ENCODE peak calls at places on chromosomes 16 and 17, in ten cellular contexts. One of them, this sample, is unnamed.
A peak's percentile ranks its signal among the peaks of the same experiment; 100 is the strongest.

GRCh38 chr17:18278867-18279266 is 18.4 kb downstream of the MIEF2 start:
- DNase-seq in AG09309: no peak
- DNase-seq in ovary: no peak
- DNase-seq in tibial nerve: no peak
- DNase-seq in upper lobe of left lung: no peak
- DNase-seq in HepG2: no peak
- DNase-seq in GM06990: no peak
- DNase-seq in neural progenitor cell: no peak
- DNase-seq in astrocyte of the spinal cord: no peak
- DNase-seq in CD8-positive, alpha-beta T cell: no peak
- DNase-seq in this sample: no peak

GRCh38 chr17:3514873-3515272 is 39.1 kb downstream of the ASPA start:
- DNase-seq in AG09309: no peak
- DNase-seq in ovary: no peak
- DNase-seq in tibial nerve: no peak
- DNase-seq in upper lobe of left lung: no peak
- DNase-seq in HepG2: no peak
- DNase-seq in GM06990: no peak
- DNase-seq in neural progenitor cell: no peak
- DNase-seq in astrocyte of the spinal cord: no peak
- DNase-seq in CD8-positive, alpha-beta T cell: no peak
- DNase-seq in this sample: no peak

GRCh38 chr17:15289285-15290185 is 24.4 kb upstream of the PMP22 start:
- DNase-seq in AG09309: peak; percentile 92
- DNase-seq in ovary: no peak
- DNase-seq in tibial nerve: no peak
- DNase-seq in upper lobe of left lung: no peak
- DNase-seq in HepG2: peak; percentile 25
- DNase-seq in GM06990: no peak
- DNase-seq in neural progenitor cell: no peak
- DNase-seq in astrocyte of the spinal cord: peak; percentile 71
- DNase-seq in CD8-positive, alpha-beta T cell: no peak
- DNase-seq in this sample: no peak

GRCh38 chr17:80783461-80783860 is 208.2 kb upstream of the CHMP6 start:
- DNase-seq in AG09309: no peak
- DNase-seq in ovary: no peak
- DNase-seq in tibial nerve: no peak
- DNase-seq in upper lobe of left lung: no peak
- DNase-seq in HepG2: no peak
- DNase-seq in GM06990: no peak
- DNase-seq in neural progenitor cell: no peak
- DNase-seq in astrocyte of the spinal cord: no peak
- DNase-seq in CD8-positive, alpha-beta T cell: no peak
- DNase-seq in this sample: no peak

GRCh38 chr16:30430428-30430970 is 669 bp upstream of the DCTPP1 start:
- DNase-seq in AG09309: no peak
- DNase-seq in ovary: peak; percentile 47
- DNase-seq in tibial nerve: no peak
- DNase-seq in upper lobe of left lung: no peak
- DNase-seq in HepG2: peak; percentile 77
- DNase-seq in GM06990: no peak
- DNase-seq in neural progenitor cell: no peak
- DNase-seq in astrocyte of the spinal cord: no peak
- DNase-seq in CD8-positive, alpha-beta T cell: no peak
- DNase-seq in this sample: no peak

GRCh38 chr17:51045616-51046526 is 74.8 kb downstream of the SPAG9 start:
- DNase-seq in AG09309: no peak
- DNase-seq in ovary: no peak
- DNase-seq in tibial nerve: no peak
- DNase-seq in upper lobe of left lung: no peak
- DNase-seq in HepG2: peak; percentile 67
- DNase-seq in GM06990: no peak
- DNase-seq in neural progenitor cell: peak; percentile 61
- DNase-seq in astrocyte of the spinal cord: peak; percentile 30
- DNase-seq in CD8-positive, alpha-beta T cell: no peak
- DNase-seq in this sample: no peak

GRCh38 chr17:57913576-57914273 is 41.5 kb downstream of the CUEDC1 start:
- DNase-seq in AG09309: no peak
- DNase-seq in ovary: no peak
- DNase-seq in tibial nerve: no peak
- DNase-seq in upper lobe of left lung: no peak
- DNase-seq in HepG2: no peak
- DNase-seq in GM06990: no peak
- DNase-seq in neural progenitor cell: no peak
- DNase-seq in astrocyte of the spinal cord: no peak
- DNase-seq in CD8-positive, alpha-beta T cell: no peak
- DNase-seq in this sample: peak; percentile 68

GRCh38 chr16:27048316-27048715 is 18.4 kb upstream of the C16orf82 start:
- DNase-seq in AG09309: no peak
- DNase-seq in ovary: no peak
- DNase-seq in tibial nerve: no peak
- DNase-seq in upper lobe of left lung: no peak
- DNase-seq in HepG2: no peak
- DNase-seq in GM06990: no peak
- DNase-seq in neural progenitor cell: no peak
- DNase-seq in astrocyte of the spinal cord: no peak
- DNase-seq in CD8-positive, alpha-beta T cell: no peak
- DNase-seq in this sample: no peak

GRCh38 chr16:240559-240958 is 5.9 kb downstream of the FAM234A start:
- DNase-seq in AG09309: no peak
- DNase-seq in ovary: no peak
- DNase-seq in tibial nerve: no peak
- DNase-seq in upper lobe of left lung: no peak
- DNase-seq in HepG2: no peak
- DNase-seq in GM06990: no peak
- DNase-seq in neural progenitor cell: no peak
- DNase-seq in astrocyte of the spinal cord: no peak
- DNase-seq in CD8-positive, alpha-beta T cell: no peak
- DNase-seq in this sample: no peak

GRCh38 chr16:242281-242680 is 7.7 kb downstream of the FAM234A start:
- DNase-seq in AG09309: no peak
- DNase-seq in ovary: no peak
- DNase-seq in tibial nerve: no peak
- DNase-seq in upper lobe of left lung: no peak
- DNase-seq in HepG2: no peak
- DNase-seq in GM06990: no peak
- DNase-seq in neural progenitor cell: no peak
- DNase-seq in astrocyte of the spinal cord: no peak
- DNase-seq in CD8-positive, alpha-beta T cell: no peak
- DNase-seq in this sample: no peak

GRCh38 chr16:243348-243747 is 8.7 kb downstream of the FAM234A start:
- DNase-seq in AG09309: no peak
- DNase-seq in ovary: no peak
- DNase-seq in tibial nerve: no peak
- DNase-seq in upper lobe of left lung: no peak
- DNase-seq in HepG2: no peak
- DNase-seq in GM06990: no peak
- DNase-seq in neural progenitor cell: no peak
- DNase-seq in astrocyte of the spinal cord: no peak
- DNase-seq in CD8-positive, alpha-beta T cell: no peak
- DNase-seq in this sample: no peak

GRCh38 chr16:241866-242265 is 7.2 kb downstream of the FAM234A start:
- DNase-seq in AG09309: no peak
- DNase-seq in ovary: no peak
- DNase-seq in tibial nerve: no peak
- DNase-seq in upper lobe of left lung: no peak
- DNase-seq in HepG2: no peak
- DNase-seq in GM06990: no peak
- DNase-seq in neural progenitor cell: no peak
- DNase-seq in astrocyte of the spinal cord: no peak
- DNase-seq in CD8-positive, alpha-beta T cell: no peak
- DNase-seq in this sample: no peak

DNA sequence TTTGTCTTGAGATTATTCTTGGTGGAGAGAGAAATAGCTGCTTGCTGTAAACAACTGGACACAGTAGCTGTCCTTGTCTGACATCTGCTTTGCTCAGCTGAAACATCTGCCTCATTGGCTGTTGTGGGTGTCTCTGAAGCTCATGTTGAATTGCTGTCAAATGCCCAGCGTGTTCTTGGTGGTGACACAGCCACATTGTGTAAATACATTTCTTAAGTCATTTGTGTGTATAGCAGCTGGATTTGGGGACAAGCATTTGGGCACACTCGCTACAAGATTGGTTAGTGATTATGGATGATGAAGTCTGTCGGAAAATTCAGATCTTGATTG is 5.3 kb downstream of the FAM234A start:
- DNase-seq in AG09309: no peak
- DNase-seq in ovary: no peak
- DNase-seq in tibial nerve: no peak
- DNase-seq in upper lobe of left lung: no peak
- DNase-seq in HepG2: peak; percentile 39
- DNase-seq in GM06990: no peak
- DNase-seq in neural progenitor cell: no peak
- DNase-seq in astrocyte of the spinal cord: no peak
- DNase-seq in CD8-positive, alpha-beta T cell: no peak
- DNase-seq in this sample: no peak
- H3K4me3 ChIP-seq in AG09309: no peak overlapping the region
- H3K4me3 ChIP-seq in ovary: no peak overlapping the region
- H3K4me3 ChIP-seq in tibial nerve: no peak overlapping the region
- H3K4me3 ChIP-seq in upper lobe of left lung: no peak overlapping the region
- H3K4me3 ChIP-seq in HepG2: no peak overlapping the region
- H3K4me3 ChIP-seq in GM06990: no peak overlapping the region
- H3K4me3 ChIP-seq in neural progenitor cell: no peak overlapping the region
- H3K4me3 ChIP-seq in astrocyte of the spinal cord: no peak overlapping the region
- H3K4me3 ChIP-seq in CD8-positive, alpha-beta T cell: no peak overlapping the region
- H3K4me3 ChIP-seq in this sample: no peak overlapping the region

DNA sequence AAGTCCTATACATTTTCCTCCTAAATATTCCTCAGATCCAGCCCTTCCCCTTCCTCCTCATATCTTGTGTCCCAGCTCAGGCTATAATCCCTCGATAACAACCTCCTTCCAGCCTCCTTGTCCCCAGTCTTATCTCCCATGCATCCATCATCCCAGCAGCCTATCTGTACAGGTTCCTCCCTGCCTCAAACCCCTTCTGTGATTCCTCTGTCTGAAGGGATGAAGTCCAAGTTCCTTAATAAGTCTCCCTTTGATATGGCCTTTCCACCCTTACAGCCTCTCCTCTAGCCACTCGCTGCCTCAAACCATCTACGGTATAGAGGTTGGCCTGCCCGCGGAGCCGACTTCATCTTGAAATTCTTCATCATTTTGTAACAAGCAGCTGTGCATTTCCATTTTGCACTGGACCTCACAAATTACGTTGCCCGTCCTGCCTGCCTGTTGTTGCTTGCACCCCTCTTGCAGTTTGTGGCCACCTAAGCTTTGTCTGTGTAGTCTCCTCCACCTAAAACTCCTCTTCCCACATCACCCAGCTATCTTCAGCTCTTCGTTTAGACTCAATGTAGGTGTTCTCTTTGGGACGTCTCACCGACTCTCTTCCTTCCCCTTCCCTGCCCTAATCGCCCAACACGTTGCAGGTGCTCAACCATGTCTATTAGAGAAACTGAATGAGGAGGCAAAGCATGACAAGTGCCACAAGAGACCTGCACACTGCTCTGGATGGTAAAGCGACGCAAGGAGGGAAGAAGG is 763 bp upstream of the CDK5RAP3 start:
- DNase-seq in AG09309: no peak
- DNase-seq in ovary: peak; percentile 33
- DNase-seq in tibial nerve: no peak
- DNase-seq in upper lobe of left lung: no peak
- DNase-seq in HepG2: no peak
- DNase-seq in GM06990: no peak
- DNase-seq in neural progenitor cell: no peak
- DNase-seq in astrocyte of the spinal cord: no peak
- DNase-seq in CD8-positive, alpha-beta T cell: no peak
- DNase-seq in this sample: no peak
- H3K4me3 ChIP-seq in AG09309: no peak overlapping the region
- H3K4me3 ChIP-seq in ovary: peak overlapping the region; percentile 37
- H3K4me3 ChIP-seq in tibial nerve: peak overlapping the region; percentile 24
- H3K4me3 ChIP-seq in upper lobe of left lung: peak overlapping the region; percentile 98
- H3K4me3 ChIP-seq in HepG2: peak overlapping the region; percentile 92
- H3K4me3 ChIP-seq in GM06990: peak overlapping the region; percentile 43
- H3K4me3 ChIP-seq in neural progenitor cell: no peak overlapping the region
- H3K4me3 ChIP-seq in astrocyte of the spinal cord: peak overlapping the region; percentile 16
- H3K4me3 ChIP-seq in CD8-positive, alpha-beta T cell: peak overlapping the region; percentile 43
- H3K4me3 ChIP-seq in this sample: peak overlapping the region; percentile 100

GRCh38 chr16:86517033-86517432 is 6.7 kb downstream of the FOXF1 start:
- DNase-seq in AG09309: no peak
- DNase-seq in ovary: no peak
- DNase-seq in tibial nerve: no peak
- DNase-seq in upper lobe of left lung: no peak
- DNase-seq in HepG2: no peak
- DNase-seq in GM06990: no peak
- DNase-seq in neural progenitor cell: no peak
- DNase-seq in astrocyte of the spinal cord: no peak
- DNase-seq in CD8-positive, alpha-beta T cell: no peak
- DNase-seq in this sample: no peak

GRCh38 chr16:86515780-86516617 is 5.7 kb downstream of the FOXF1 start:
- DNase-seq in AG09309: no peak
- DNase-seq in ovary: no peak
- DNase-seq in tibial nerve: no peak
- DNase-seq in upper lobe of left lung: no peak
- DNase-seq in HepG2: no peak
- DNase-seq in GM06990: no peak
- DNase-seq in neural progenitor cell: peak; percentile 71
- DNase-seq in astrocyte of the spinal cord: peak; percentile 46
- DNase-seq in CD8-positive, alpha-beta T cell: no peak
- DNase-seq in this sample: no peak

GRCh38 chr16:86516618-86517003 is 6.3 kb downstream of the FOXF1 start:
- DNase-seq in AG09309: no peak
- DNase-seq in ovary: no peak
- DNase-seq in tibial nerve: no peak
- DNase-seq in upper lobe of left lung: no peak
- DNase-seq in HepG2: no peak
- DNase-seq in GM06990: no peak
- DNase-seq in neural progenitor cell: peak; percentile 50
- DNase-seq in astrocyte of the spinal cord: peak; percentile 43
- DNase-seq in CD8-positive, alpha-beta T cell: no peak
- DNase-seq in this sample: no peak

GRCh38 chr16:86514656-86515376 is 4.5 kb downstream of the FOXF1 start:
- DNase-seq in AG09309: no peak
- DNase-seq in ovary: no peak
- DNase-seq in tibial nerve: no peak
- DNase-seq in upper lobe of left lung: no peak
- DNase-seq in HepG2: no peak
- DNase-seq in GM06990: no peak
- DNase-seq in neural progenitor cell: no peak
- DNase-seq in astrocyte of the spinal cord: peak; percentile 41
- DNase-seq in CD8-positive, alpha-beta T cell: no peak
- DNase-seq in this sample: no peak

GRCh38 chr16:86515420-86515779 is 5.1 kb downstream of the FOXF1 start:
- DNase-seq in AG09309: no peak
- DNase-seq in ovary: no peak
- DNase-seq in tibial nerve: no peak
- DNase-seq in upper lobe of left lung: no peak
- DNase-seq in HepG2: no peak
- DNase-seq in GM06990: no peak
- DNase-seq in neural progenitor cell: peak; percentile 80
- DNase-seq in astrocyte of the spinal cord: no peak
- DNase-seq in CD8-positive, alpha-beta T cell: no peak
- DNase-seq in this sample: no peak
- H3K4me3 ChIP-seq in AG09309: no peak overlapping the region
- H3K4me3 ChIP-seq in ovary: peak overlapping the region; percentile 17
- H3K4me3 ChIP-seq in tibial nerve: no peak overlapping the region
- H3K4me3 ChIP-seq in upper lobe of left lung: peak overlapping the region; percentile 22
- H3K4me3 ChIP-seq in HepG2: no peak overlapping the region
- H3K4me3 ChIP-seq in GM06990: no peak overlapping the region
- H3K4me3 ChIP-seq in neural progenitor cell: peak overlapping the region; percentile 27
- H3K4me3 ChIP-seq in astrocyte of the spinal cord: peak overlapping the region; percentile 60
- H3K4me3 ChIP-seq in CD8-positive, alpha-beta T cell: no peak overlapping the region
- H3K4me3 ChIP-seq in this sample: no peak overlapping the region

DNA sequence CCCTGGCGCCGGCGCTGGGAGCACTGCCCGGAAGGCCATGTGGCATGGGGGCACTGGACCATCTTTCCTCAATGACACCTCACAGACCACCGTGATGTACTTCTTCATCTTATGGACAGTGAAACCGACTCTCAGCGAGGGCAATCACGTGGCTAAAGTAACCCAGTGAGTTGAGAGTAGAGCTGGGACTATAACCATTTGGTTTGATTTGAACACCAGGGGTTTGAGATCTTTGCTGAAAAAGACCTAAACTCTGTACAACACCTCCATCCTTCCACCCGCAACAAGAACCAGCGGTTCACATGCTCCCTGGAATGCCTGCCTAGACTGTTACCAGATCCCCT is 3.3 kb downstream of the ITGA2B start:
- DNase-seq in AG09309: no peak
- DNase-seq in ovary: no peak
- DNase-seq in tibial nerve: no peak
- DNase-seq in upper lobe of left lung: no peak
- DNase-seq in HepG2: no peak
- DNase-seq in GM06990: no peak
- DNase-seq in neural progenitor cell: no peak
- DNase-seq in astrocyte of the spinal cord: no peak
- DNase-seq in CD8-positive, alpha-beta T cell: no peak
- DNase-seq in this sample: no peak
- H3K4me3 ChIP-seq in AG09309: no peak overlapping the region
- H3K4me3 ChIP-seq in ovary: peak overlapping the region; percentile 53
- H3K4me3 ChIP-seq in tibial nerve: no peak overlapping the region
- H3K4me3 ChIP-seq in upper lobe of left lung: peak overlapping the region; percentile 43
- H3K4me3 ChIP-seq in HepG2: peak overlapping the region; percentile 83
- H3K4me3 ChIP-seq in GM06990: no peak overlapping the region
- H3K4me3 ChIP-seq in neural progenitor cell: peak overlapping the region; percentile 50
- H3K4me3 ChIP-seq in astrocyte of the spinal cord: no peak overlapping the region
- H3K4me3 ChIP-seq in CD8-positive, alpha-beta T cell: peak overlapping the region; percentile 62
- H3K4me3 ChIP-seq in this sample: no peak overlapping the region

This sample was measured in tibial artery.